ENCODE peak calls at places on chromosome 17, in four cellular contexts. F is adrenal gland, H is endodermal cell, S is astrocyte of the cerebellum. D is an unnamed sample.

GRCh38 chr17:39073353-39073752 is 78.1 kb downstream of the PLXDC1 start:
- DNase-seq in H (no peak), F (no peak), S (no peak), D (no peak)

GRCh38 chr17:75047398-75048098 is 523 bp downstream of the KCTD2 start:
- DNase-seq in S (no peak), H (peak), F (peak), D (peak)

GRCh38 chr17:73215414-73215813 is 22.6 kb downstream of the COG1 start:
- DNase-seq in S (no peak), F (no peak), H (peak), D (no peak)

GRCh38 chr17:17300624-17301568 is 2.3 kb upstream of the NT5M start:
- DNase-seq in H (peak), F (peak), S (no peak), D (peak)

GRCh38 chr17:9566067-9566466 is 9.6 kb downstream of the STX8 start:
- DNase-seq in S (no peak), F (no peak), H (no peak), D (peak)

GRCh38 chr17:83125515-83126274 is 46.3 kb downstream of the METRNL start:
- DNase-seq in H (peak), S (no peak), F (peak), D (no peak)

GRCh38 chr17:50565559-50566350 is 5.2 kb downstream of the CACNA1G start:
- DNase-seq in F (no peak), H (no peak), S (no peak), D (no peak)

GRCh38 chr17:8868529-8868951 is 1.1 kb upstream of the PIK3R6 start:
- DNase-seq in S (no peak), F (no peak), H (peak), D (no peak)

GRCh38 chr17:82883461-82884031 is 43.7 kb upstream of the ZNF750 start:
- DNase-seq in S (no peak), F (no peak), H (no peak), D (no peak)

GRCh38 chr17:51015145-51015558 is 105.5 kb downstream of the SPAG9 start:
- DNase-seq in F (no peak), S (peak), H (no peak), D (peak)

GRCh38 chr17:9090641-9091096 is 69.4 kb downstream of the NTN1 start:
- DNase-seq in H (peak), F (no peak), S (no peak), D (no peak)

GRCh38 chr17:74608511-74608910 is 15.0 kb downstream of the CD300E start:
- DNase-seq in S (no peak), F (no peak), H (no peak), D (no peak)

GRCh38 chr17:17693253-17693954 is 12.1 kb downstream of the RAI1 start:
- DNase-seq in H (peak), S (no peak), F (peak), D (no peak)

GRCh38 chr17:58614854-58615409 is 76.9 kb downstream of the TEX14 start:
- DNase-seq in F (no peak), H (peak), S (no peak), D (no peak)

GRCh38 chr17:63480826-63481487 is 4.1 kb downstream of the ACE start:
- DNase-seq in F (no peak), S (no peak), H (peak), D (no peak)

GRCh38 chr17:43578699-43579569 is 32.8 kb upstream of the ETV4 start:
- DNase-seq in S (no peak), F (peak), H (peak), D (peak)

GRCh38 chr17:59698143-59698542 is 9.1 kb downstream of the PTRH2 start:
- DNase-seq in F (no peak), H (no peak), S (no peak), D (no peak)

GRCh38 chr17:59699218-59699617 is 8.0 kb downstream of the PTRH2 start:
- DNase-seq in S (no peak), H (no peak), F (no peak), D (no peak)

GRCh38 chr17:59694344-59694743 is 12.9 kb downstream of the PTRH2 start:
- DNase-seq in S (no peak), H (no peak), F (no peak), D (no peak)

GRCh38 chr17:59695943-59696681 is 11.1 kb downstream of the PTRH2 start:
- DNase-seq in S (no peak), H (no peak), F (no peak), D (peak)

GRCh38 chr17:59696682-59697277 is 10.4 kb downstream of the PTRH2 start:
- DNase-seq in F (no peak), S (no peak), H (no peak), D (no peak)
- H3K4me3 ChIP-seq in F (no peak), S (no peak), H (no peak), D (no peak)

DNA sequence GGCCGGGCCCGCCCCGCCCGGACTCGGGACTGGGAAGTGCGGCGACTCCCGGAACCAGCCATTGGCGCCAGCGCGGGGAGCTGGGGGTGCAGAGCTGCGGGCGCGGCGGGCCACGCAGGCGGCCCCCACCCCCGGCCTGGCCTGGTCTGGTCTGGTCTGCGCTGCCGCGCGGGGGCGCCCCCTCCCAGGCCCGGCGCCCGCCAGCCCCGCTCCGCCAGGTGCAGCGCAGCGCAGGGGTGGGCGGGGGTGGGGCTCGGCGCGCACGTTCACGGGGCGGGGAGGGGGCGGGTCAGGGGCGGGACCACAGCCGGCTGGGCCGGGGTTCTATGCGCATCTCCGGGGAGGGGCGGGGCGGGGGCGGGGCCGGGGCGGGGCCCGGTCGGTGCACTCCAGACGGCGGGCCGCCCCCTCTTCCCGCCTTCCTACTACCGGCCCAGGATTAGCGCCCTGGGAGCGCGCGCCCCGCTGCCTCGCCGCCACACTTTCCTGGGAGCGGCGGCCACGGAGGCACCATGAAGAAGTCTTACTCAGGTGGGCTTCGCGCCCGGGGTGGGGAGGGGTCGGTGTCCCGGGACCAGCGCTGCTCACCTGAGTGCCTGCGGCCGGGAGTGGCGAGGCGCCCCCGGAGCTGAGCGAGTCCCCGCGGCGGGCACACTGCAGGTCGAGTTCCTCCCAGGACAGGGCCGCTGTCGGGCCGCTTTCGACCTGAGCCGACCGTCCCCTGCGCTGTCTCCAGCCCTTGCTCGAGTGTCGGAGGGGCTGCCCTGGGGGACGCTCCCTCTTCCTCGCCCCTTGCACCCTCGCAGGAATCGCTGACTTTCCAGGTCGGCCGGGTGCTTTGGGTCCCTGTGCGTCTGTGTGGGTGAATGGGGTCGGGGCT is 140.5 kb downstream of the SEC14L1 start:
- DNase-seq in S (no peak), H (peak), F (peak), D (no peak)
- TF ChIP-seq CTCF in S (no peak), H (peak), F (peak), D (no peak)

GRCh38 chr17:48645639-48646182 is 19.6 kb upstream of the HOXB9 start:
- DNase-seq in H (no peak), S (no peak), F (no peak), D (no peak)

GRCh38 chr17:48646183-48647102 is 20.3 kb upstream of the HOXB9 start:
- DNase-seq in F (no peak), S (no peak), H (peak), D (no peak)

GRCh38 chr17:48643697-48644012 is 17.5 kb upstream of the HOXB9 start:
- DNase-seq in S (no peak), F (no peak), H (no peak), D (no peak)

GRCh38 chr17:48644159-48644558 is 18.0 kb upstream of the HOXB9 start:
- DNase-seq in H (peak), S (no peak), F (no peak), D (no peak)

DNA sequence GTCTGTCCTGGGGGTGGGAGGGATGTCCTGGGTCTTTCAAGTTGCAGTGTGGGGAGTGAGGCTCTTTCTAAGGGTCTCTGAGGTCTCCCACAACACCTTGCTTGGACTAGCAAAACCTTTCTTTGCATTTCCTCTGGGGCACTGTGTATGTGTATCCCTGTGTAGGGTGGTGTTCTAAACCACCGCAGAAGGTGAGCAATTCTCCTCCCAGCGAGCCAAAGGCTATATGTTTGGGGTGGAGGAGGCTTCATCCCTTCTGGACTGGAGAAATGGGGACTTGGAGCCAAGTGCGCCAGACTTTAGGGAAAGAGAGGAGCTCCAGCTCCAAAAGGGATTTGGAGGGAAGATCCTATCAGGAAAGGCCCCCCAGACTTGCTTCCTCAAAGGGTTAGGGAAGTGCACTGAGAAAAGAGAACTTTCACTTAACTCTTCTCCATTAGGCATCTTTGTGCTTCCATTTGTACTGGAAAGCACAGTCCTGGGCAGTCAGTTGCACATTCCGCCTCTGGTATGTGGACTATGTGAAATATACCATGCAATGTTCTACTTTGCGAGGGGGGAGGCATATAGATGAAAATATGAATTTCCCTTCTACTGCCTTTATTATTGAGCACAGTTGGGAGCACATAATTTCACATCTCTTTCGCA is 18.9 kb upstream of the HOXB9 start:
- DNase-seq in H (peak), S (no peak), F (no peak), D (no peak)
- H3K4me3 ChIP-seq in H (no peak), S (no peak), F (no peak), D (no peak)

GRCh38 chr17:35555695-35556094 is 4.9 kb downstream of the SLFN14 start:
- DNase-seq in H (no peak), S (no peak), F (no peak), D (no peak)
- TF ChIP-seq CTCF in H (peak), S (peak), F (peak), D (peak)

GRCh38 chr17:1347681-1348318 is 52.2 kb downstream of the YWHAE start:
- DNase-seq in F (peak), H (no peak), S (no peak), D (peak)

GRCh38 chr17:1344521-1344920 is 55.5 kb downstream of the YWHAE start:
- DNase-seq in S (no peak), F (no peak), H (no peak), D (no peak)

GRCh38 chr17:1340371-1340770 is 59.7 kb downstream of the YWHAE start:
- DNase-seq in S (no peak), H (no peak), F (no peak), D (no peak)

GRCh38 chr17:1343554-1343953 is 56.5 kb downstream of the YWHAE start:
- DNase-seq in H (no peak), F (no peak), S (no peak), D (no peak)
- H3K4me3 ChIP-seq in H (no peak), F (no peak), S (no peak), D (no peak)

GRCh38 chr17:5043524-5043923 is 8.3 kb upstream of the SLC52A1 start:
- DNase-seq in S (no peak), F (no peak), H (peak), D (no peak)
- TF ChIP-seq CTCF in S (no peak), F (no peak), H (peak), D (no peak)

DNA sequence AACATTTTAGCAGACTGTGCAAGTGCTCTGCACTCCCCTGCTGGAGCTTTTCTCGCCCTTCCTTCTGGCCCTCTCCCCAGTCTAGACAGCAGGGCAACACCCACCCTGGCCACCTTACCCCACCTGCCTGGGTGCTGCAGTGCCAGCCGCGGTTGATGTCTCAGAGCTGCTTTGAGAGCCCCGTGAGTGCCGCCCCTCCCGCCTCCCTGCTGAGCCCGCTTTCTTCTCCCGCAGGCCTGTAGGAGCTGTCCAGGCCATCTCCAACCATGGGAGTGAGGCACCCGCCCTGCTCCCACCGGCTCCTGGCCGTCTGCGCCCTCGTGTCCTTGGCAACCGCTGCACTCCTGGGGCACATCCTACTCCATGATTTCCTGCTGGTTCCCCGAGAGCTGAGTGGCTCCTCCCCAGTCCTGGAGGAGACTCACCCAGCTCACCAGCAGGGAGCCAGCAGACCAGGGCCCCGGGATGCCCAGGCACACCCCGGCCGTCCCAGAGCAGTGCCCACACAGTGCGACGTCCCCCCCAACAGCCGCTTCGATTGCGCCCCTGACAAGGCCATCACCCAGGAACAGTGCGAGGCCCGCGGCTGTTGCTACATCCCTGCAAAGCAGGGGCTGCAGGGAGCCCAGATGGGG is 3.1 kb downstream of the GAA start:
- DNase-seq in F (peak), S (no peak), H (peak), D (peak)
- H3K4me3 ChIP-seq in F (no peak), S (no peak), H (no peak), D (no peak)

GRCh38 chr17:45270828-45271418 is 9.0 kb upstream of the SPATA32 start:
- DNase-seq in S (no peak), F (no peak), H (peak), D (no peak)
- TF ChIP-seq CTCF in S (peak), F (peak), H (peak), D (peak)

GRCh38 chr17:4307179-4307930 is 43.6 kb upstream of the ANKFY1 start:
- DNase-seq in S (no peak), F (no peak), H (peak), D (no peak)
- H3K4me3 ChIP-seq in S (no peak), F (no peak), H (no peak), D (no peak)